ENCODE peak calls at places on chromosomes 1 and 21, in seven cellular contexts. E, R, Z, K, C, F and J are unnamed samples.

GRCh38 chr1:71285529-71285928 is 204.7 kb upstream of the ZRANB2 start:
- DNase-seq in Z (no peak), C (no peak), K (no peak), E (no peak), R (no peak), F (no peak), J (no peak)

GRCh38 chr1:207888647-207889046 is 22.3 kb downstream of the CD34 start:
- DNase-seq in F (no peak), K (no peak), C (no peak), Z (peak; percentile 72), R (no peak), E (no peak), J (no peak)

GRCh38 chr1:228964178-228964819 is 229.0 kb downstream of the RHOU start:
- DNase-seq in C (peak; percentile 84), F (peak; percentile 32), Z (no peak), K (peak; percentile 94), E (peak; percentile 19), R (no peak), J (peak; percentile 57)

GRCh38 chr1:212459656-212460055 is 26.9 kb downstream of the NENF start:
- DNase-seq in F (no peak), K (no peak), R (no peak), E (no peak), Z (no peak), C (no peak), J (no peak)

GRCh38 chr21:34524671-34525601 is 12.9 kb upstream of the KCNE1 start:
- DNase-seq in Z (no peak), E (no peak), F (no peak), K (peak; percentile 84), C (no peak), R (no peak), J (no peak)

GRCh38 chr1:228106800-228107054 is 2.4 kb downstream of the MRPL55 start:
- DNase-seq in Z (no peak), F (no peak), C (no peak), K (no peak), R (no peak), E (no peak), J (no peak)

GRCh38 chr1:247865416-247865815 is 8.4 kb downstream of the TRIM58 start:
- DNase-seq in F (no peak), E (no peak), C (no peak), K (no peak), R (no peak), Z (no peak), J (no peak)

GRCh38 chr1:241839369-241839990 is 8.5 kb upstream of the EXO1 start:
- DNase-seq in Z (no peak), F (no peak), C (no peak), K (no peak), R (no peak), E (no peak), J (no peak)

GRCh38 chr1:54310439-54311328 is 95.5 kb downstream of the SSBP3 start:
- DNase-seq in F (peak; percentile 68), E (peak; percentile 49), C (no peak), K (peak; percentile 39), Z (peak; percentile 64), R (no peak), J (peak; percentile 49)

GRCh38 chr1:179754031-179754624 is 11.0 kb downstream of the FAM163A start:
- DNase-seq in E (no peak), K (peak; percentile 87), F (no peak), Z (no peak), C (peak; percentile 44), R (no peak), J (no peak)

GRCh38 chr1:5954964-5955363 is 37.3 kb downstream of the NPHP4 start:
- DNase-seq in R (no peak), C (no peak), K (no peak), F (no peak), Z (no peak), E (no peak), J (no peak)

GRCh38 chr1:172269644-172270043 is 150.8 kb upstream of the C1orf105 start:
- DNase-seq in F (no peak), Z (no peak), C (no peak), K (peak; percentile 66), R (no peak), E (no peak), J (no peak)

GRCh38 chr21:41783476-41784150 is 16.8 kb upstream of the RIPK4 start:
- DNase-seq in F (no peak), Z (no peak), E (peak; percentile 85), K (no peak), C (no peak), R (no peak), J (no peak)

GRCh38 chr1:70042090-70042716 is 163.2 kb downstream of the LRRC40 start:
- DNase-seq in F (no peak), Z (no peak), E (no peak), R (no peak), C (no peak), K (no peak), J (no peak)

DNA sequence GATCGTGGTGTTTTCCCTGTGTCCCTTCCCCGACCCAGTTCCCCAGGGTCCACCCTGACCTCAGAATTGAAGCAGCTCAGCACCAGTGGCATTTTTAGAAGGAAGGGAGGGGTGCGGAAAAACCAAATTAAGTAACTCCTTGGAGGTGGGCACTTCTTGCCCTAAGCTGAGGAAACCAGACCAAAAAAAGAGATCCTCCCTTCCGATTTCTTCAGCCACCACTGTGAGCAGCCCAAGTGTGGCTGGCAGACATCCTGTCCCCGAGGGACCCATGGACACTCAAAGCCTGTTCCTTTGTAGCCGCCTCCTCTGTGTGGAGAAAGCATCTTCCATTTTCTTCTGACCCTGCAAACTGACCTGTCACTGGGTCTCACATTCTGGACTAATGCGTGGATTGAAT is 31.3 kb downstream of the KIRREL1 start:
- DNase-seq in E (no peak), Z (no peak), C (no peak), F (no peak), R (no peak), K (no peak), J (no peak)
- H3K27ac ChIP-seq in E (peak overlapping the region; percentile 43), Z (peak overlapping the region; percentile 68), C (peak overlapping the region; percentile 11), F (peak overlapping the region; percentile 24), R (no peak overlapping the region), K (peak overlapping the region; percentile 51), J (peak overlapping the region; percentile 77)

DNA sequence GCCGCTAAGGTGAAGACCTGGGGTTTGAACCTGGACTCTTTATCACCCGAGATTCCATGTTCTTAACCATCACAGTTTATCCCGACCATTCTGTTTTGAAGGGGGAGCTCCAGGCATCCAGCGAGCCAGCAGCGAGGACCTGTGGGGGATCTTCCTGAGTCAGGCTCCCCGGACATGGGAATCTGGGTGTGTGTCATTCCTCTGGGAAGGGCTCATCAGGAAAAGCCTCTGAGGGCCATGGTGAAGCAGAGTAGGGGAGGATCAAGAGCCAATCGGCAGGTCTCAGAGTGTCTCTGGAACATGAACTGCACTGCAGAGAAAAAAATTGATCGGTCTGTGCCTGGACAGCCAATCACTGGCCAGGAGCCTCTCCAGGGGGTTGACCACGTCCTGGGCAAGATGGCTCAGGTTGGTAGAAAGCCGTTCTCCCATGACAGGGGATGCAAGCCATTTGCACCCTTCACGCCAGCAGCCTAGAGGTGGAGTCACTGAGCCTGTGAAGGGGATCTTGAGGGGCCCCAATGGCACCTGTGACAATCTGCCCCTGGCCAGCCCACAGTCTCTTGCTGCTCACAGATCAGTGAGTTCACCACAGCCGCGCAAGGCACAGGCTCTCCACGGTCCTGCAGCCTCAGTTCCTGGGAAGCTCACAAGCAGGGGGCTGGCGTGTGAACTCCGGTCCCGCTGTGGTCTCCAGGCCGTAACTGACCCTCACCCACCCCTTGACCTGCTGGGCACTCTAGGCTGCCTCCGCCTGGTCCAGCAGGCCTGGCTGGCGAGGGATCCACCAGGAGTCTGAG is 20.4 kb upstream of the ACTRT2 start:
- DNase-seq in R (no peak), F (no peak), C (no peak), Z (no peak), K (no peak), E (peak; percentile 3), J (no peak)
- H3K9me3 ChIP-seq in R (no peaks in the 10 kb centered on the region), F (peaks cover 3% of the 10 kb centered on the region), C (peaks cover 68% of the 10 kb centered on the region), Z (no peaks in the 10 kb centered on the region), K (peaks cover 57% of the 10 kb centered on the region), E (no peaks in the 10 kb centered on the region), J (peaks cover 5% of the 10 kb centered on the region)

GRCh38 chr1:183186820-183187219 is 756 bp downstream of the LAMC2 start:
- DNase-seq in F (no peak), K (no peak), Z (no peak), R (no peak), C (no peak), E (no peak), J (no peak)

GRCh38 chr1:183180634-183181056 is 5.4 kb upstream of the LAMC2 start:
- DNase-seq in C (no peak), F (peak; percentile 71), K (peak; percentile 83), Z (peak; percentile 63), R (no peak), E (peak; percentile 18), J (peak; percentile 43)

GRCh38 chr1:183180213-183180612 is 5.9 kb upstream of the LAMC2 start:
- DNase-seq in Z (no peak), R (no peak), C (peak; percentile 65), K (peak; percentile 85), E (peak; percentile 40), F (peak; percentile 72), J (no peak)

GRCh38 chr1:183191833-183192232 is 5.8 kb downstream of the LAMC2 start:
- DNase-seq in C (peak; percentile 68), Z (no peak), R (no peak), K (peak; percentile 95), F (no peak), E (no peak), J (no peak)

DNA sequence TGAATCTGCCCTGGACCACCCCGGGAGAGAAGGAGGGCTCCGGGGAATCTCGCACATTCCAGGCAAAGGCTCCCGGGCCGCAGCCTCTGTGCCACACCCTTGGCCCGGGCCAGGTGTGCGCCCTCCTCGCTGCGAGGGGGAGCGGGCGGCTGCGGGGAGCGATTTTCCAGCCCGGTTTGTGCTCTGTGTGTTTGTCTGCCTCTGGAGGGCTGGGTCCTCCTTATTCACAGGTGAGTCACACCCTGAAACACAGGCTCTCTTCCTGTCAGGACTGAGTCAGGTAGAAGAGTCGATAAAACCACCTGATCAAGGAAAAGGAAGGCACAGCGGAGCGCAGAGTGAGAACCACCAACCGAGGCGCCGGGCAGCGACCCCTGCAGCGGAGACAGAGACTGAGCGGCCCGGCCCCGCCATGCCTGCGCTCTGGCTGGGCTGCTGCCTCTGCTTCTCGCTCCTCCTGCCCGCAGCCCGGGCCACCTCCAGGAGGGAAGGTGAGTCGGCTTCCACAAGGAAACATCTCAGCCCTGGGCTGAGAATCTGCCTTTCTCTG is at the start of gene LAMC2:
- DNase-seq in R (peak; percentile 30), C (no peak), K (peak; percentile 52), Z (no peak), E (peak; percentile 77), F (no peak), J (no peak)
- TF ChIP-seq CTCF in R (no peak), C (peak; percentile 41), K (no peak), Z (no peak), E (peak; percentile 23), F (peak; percentile 38), J (peak; percentile 35)

GRCh38 chr1:18244762-18245161 is 137.2 kb downstream of the IGSF21 start:
- DNase-seq in F (no peak), C (no peak), K (no peak), E (no peak), R (no peak), Z (no peak), J (no peak)

GRCh38 chr1:18243503-18244175 is 136.0 kb downstream of the IGSF21 start:
- DNase-seq in K (no peak), F (no peak), C (no peak), R (no peak), E (no peak), Z (no peak), J (no peak)

GRCh38 chr1:18249691-18250090 is 142.1 kb downstream of the IGSF21 start:
- DNase-seq in F (no peak), R (no peak), Z (no peak), C (no peak), K (no peak), E (no peak), J (no peak)

GRCh38 chr1:18247151-18247550 is 139.6 kb downstream of the IGSF21 start:
- DNase-seq in E (no peak), C (no peak), Z (no peak), R (no peak), K (no peak), F (no peak), J (no peak)

GRCh38 chr1:18246543-18246942 is 138.9 kb downstream of the IGSF21 start:
- DNase-seq in Z (no peak), E (no peak), F (no peak), C (no peak), K (no peak), R (no peak), J (no peak)
- H3K27ac ChIP-seq in Z (no peak overlapping the region), E (no peak overlapping the region), F (no peak overlapping the region), C (no peak overlapping the region), K (no peak overlapping the region), R (no peak overlapping the region), J (no peak overlapping the region)